ENCODE peak calls at places on chromosomes 7 and 10, in five cellular contexts. L is choroid plexus epithelial cell; E is Peyer's patch; O is HFF-Myc; C is CD8-positive, alpha-beta T cell. A is an unnamed sample.

GRCh38 chr10:119658274-119658673 is 7.1 kb downstream of the BAG3 start:
- DNase-seq in L (peak; percentile 95), E (peak; percentile 19), O (no peak), C (no peak), A (peak; percentile 63)

GRCh38 chr10:131043039-131043691 is 268.4 kb downstream of the TCERG1L start:
- DNase-seq in L (no peak), E (no peak), O (no peak), C (no peak), A (no peak)

GRCh38 chr7:114130860-114131259 is 212.1 kb upstream of the PPP1R3A start:
- DNase-seq in L (peak; percentile 16), E (no peak), O (no peak), C (no peak), A (no peak)

GRCh38 chr7:101099969-101100781 is 14.9 kb downstream of the TRIM56 start:
- DNase-seq in L (peak; percentile 99), E (peak; percentile 47), O (peak; percentile 96), C (peak; percentile 40), A (peak; percentile 96)

GRCh38 chr7:116218051-116218645 is 7.8 kb downstream of the TES start:
- DNase-seq in L (peak; percentile 96), E (no peak), O (peak; percentile 79), C (no peak), A (peak; percentile 86)

GRCh38 chr7:22361795-22362194 is 4.8 kb upstream of the RAPGEF5 start:
- DNase-seq in L (peak; percentile 23), E (no peak), O (no peak), C (no peak), A (no peak)

GRCh38 chr7:100396421-100396982 is 23.2 kb downstream of the PILRA start:
- DNase-seq in L (peak; percentile 8), E (peak; percentile 52), O (no peak), C (peak; percentile 29), A (no peak)

GRCh38 chr10:47344996-47345870 is 2.9 kb upstream of the RBP3 start:
- DNase-seq in L (no peak), E (no peak), O (no peak), C (no peak), A (no peak)

GRCh38 chr10:74078037-74078436 is 72.6 kb downstream of the AP3M1 start:
- DNase-seq in L (peak; percentile 48), E (no peak), O (no peak), C (peak; percentile 34), A (no peak)

DNA sequence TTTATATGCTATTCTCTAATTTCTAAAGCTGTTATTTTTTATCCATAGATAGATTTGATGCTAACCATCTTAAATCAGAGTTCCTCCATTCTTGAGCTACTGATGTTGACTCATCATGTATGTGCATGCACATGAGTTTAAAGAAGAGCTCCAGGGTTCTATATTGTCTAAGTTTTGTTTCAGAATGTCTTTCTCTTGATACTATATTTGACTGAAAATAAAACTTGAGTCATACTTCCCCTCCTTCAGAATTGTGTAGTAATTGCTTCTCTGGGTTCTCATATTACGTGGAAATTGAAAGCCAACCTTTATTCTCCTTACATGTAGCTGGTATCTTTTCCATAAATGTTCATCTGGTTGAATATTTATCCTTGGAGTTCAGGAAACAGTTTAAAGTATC is 89.4 kb downstream of the LRRTM3 start:
- DNase-seq in L (peak; percentile 1), E (no peak), O (no peak), C (no peak), A (no peak)
- H3K4me3 ChIP-seq in L (no peak overlapping the region), E (no peak overlapping the region), O (no peak overlapping the region), C (no peak overlapping the region), A (no peak overlapping the region)

DNA sequence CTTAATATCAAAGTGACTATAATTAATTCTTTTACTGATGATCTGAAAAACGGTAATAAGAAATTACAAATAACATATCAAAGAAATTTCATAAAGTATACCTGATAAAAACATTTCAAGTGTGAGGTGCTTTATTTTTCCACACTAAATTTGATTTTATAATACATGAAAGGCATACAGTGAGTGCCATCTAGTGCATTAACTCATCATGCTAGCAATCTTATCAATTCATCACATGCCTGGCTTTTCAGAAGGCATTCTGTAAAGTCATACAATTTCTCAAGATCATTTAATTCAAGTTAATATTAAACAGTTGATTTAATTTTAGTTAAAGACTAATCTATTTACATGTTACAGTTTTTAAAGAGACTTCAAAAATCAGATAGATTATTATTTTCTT is 1020.9 kb downstream of the GATA3 start:
- DNase-seq in L (peak; percentile 2), E (no peak), O (no peak), C (no peak), A (no peak)
- TF ChIP-seq CTCF in L (no peak), E (no peak), O (no peak), C (no peak), A (no peak)

DNA sequence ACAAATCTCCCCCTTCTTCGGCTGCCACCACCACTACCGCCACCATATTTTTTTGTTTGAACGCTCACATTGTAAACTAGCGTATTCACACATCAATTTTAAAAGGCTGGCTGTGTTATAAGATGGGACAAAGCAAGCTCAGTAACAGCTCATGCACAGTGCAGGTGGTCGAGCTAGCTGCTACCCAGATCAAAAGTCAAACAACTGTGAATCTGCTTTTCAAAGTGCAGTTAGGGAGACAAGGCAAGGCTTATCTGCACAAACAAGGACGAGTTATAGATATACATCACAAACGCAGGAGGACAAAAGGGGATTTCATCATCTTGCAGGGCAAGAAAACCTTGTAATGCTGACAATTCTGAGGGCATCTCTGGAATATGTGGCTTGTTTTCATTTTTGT is 231.6 kb downstream of the VTI1A start:
- DNase-seq in L (no peak), E (no peak), O (no peak), C (no peak), A (no peak)
- H3K4me3 ChIP-seq in L (no peak overlapping the region), E (no peak overlapping the region), O (no peak overlapping the region), C (no peak overlapping the region), A (no peak overlapping the region)

DNA sequence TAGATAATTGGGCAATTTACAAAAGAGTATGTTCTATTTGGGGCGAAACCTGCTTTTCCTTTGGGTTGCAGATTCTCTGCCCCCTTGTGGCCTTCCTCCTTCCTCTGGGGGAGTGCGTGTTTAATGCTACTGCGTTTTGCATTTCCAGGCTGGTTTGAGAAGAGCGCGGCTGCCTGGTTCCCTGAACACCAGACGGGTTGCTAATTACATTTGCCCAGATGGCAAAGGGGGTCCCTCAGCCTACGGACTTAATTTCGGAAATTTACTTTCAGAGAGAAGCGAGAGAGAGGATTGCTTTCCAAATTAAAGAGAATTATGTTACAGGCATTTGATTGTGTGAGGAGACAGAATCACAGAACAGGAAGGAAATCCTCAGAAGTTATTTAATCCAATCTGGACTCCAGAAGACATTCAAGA is 91.9 kb upstream of the JAZF1 start:
- DNase-seq in L (peak; percentile 79), E (peak; percentile 48), O (peak; percentile 5), C (peak; percentile 38), A (peak; percentile 18)
- TF ChIP-seq CTCF in L (peak; percentile 91), E (peak; percentile 36), O (peak; percentile 79), C (peak; percentile 45), A (peak; percentile 85)

GRCh38 chr10:124971276-124971675 is 29.4 kb downstream of the ZRANB1 start:
- DNase-seq in L (no peak), E (no peak), O (no peak), C (no peak), A (no peak)
- H3K4me3 ChIP-seq in L (no peak overlapping the region), E (no peak overlapping the region), O (no peak overlapping the region), C (no peak overlapping the region), A (no peak overlapping the region)

DNA sequence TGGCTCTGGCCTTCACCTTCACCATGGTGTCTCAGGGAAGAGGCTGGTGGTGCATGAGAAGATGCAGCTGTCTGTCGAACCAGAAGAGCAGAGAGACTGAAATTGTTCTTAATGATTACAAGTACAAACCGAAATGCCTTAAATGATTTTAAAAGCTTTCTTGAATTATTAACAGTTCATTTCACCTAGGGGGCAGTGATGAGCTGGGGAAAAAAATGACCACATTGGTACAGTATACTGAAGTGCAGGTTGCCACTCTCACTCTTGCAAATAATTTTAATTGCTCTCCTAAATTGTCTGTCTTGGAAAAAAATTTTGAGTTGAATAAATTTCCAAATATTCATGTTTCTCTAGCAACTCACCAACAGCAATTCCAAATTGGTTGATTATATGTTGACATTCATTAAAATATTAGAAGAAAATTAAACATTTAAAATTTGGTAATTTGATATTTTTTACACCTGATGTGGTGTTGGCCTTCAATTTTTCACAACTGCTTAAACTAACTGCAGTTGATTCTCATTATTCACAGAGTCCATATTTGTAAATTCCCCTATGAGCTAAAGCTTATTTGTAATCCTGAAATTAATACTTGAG is 692.6 kb downstream of the ZWINT start:
- DNase-seq in L (no peak), E (no peak), O (no peak), C (no peak), A (no peak)
- TF ChIP-seq CTCF in L (no peak), E (no peak), O (peak; percentile 13), C (no peak), A (no peak)

GRCh38 chr7:97022451-97023306 is 2.0 kb downstream of the DLX5 start:
- DNase-seq in L (no peak), E (no peak), O (no peak), C (no peak), A (no peak)

GRCh38 chr7:97025983-97026704 is 1.5 kb upstream of the DLX5 start:
- DNase-seq in L (peak; percentile 5), E (no peak), O (no peak), C (no peak), A (no peak)

GRCh38 chr7:97025130-97025499 is 484 bp upstream of the DLX5 start:
- DNase-seq in L (no peak), E (no peak), O (no peak), C (no peak), A (no peak)

GRCh38 chr7:97026705-97027426 is 2.2 kb upstream of the DLX5 start:
- DNase-seq in L (no peak), E (no peak), O (no peak), C (no peak), A (no peak)

DNA sequence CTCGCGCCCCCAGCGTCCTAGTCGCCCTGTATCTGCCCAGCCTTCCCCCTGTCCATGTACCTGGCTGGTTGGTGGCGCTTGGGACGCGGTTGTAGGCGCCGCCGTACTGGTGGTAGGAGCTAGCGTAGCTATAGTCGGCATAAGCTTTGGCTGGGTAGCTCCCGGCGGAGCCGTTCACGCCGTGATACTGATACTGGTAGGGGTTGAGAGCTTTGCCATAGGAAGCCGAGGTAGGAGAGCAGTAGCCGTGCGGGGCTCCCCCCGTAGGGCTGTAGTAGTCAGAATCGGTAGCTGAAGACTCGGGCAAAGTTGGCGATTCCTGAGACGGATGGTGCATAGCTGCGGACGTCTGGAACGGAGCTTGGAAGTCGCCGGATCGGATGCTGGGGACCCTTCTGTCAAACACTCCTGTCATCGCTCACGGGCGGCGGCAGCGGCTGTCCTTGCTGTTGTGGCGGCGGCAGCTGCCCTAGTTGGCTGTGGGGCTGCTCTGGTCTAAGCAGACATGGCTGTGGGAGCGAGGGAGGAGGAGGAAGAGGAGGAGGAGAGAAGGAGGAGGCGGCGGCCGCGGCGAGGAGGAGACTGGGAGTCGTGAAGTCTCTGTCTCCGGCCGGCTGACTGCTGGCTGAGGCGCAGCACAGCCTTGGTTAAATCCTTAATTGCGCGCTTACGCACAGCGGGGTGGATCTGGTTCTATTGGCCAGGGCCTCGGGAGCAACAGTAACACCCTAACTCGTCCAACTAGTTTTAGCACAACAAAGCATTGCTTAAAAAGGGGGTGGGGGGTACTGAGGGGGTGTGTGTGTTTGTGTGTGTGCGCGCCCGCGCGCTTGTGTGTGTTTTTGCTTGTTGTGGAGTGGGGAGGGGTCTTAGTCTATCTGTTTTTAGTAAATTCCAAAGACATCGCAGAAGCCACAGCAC is at the start of gene DLX5:
- DNase-seq in L (no peak), E (no peak), O (no peak), C (no peak), A (no peak)
- H3K4me3 ChIP-seq in L (no peak within 1 kb of the TSS), E (peak within 1 kb of the TSS; percentile 31), O (no peak within 1 kb of the TSS), C (no peak within 1 kb of the TSS), A (peak within 1 kb of the TSS; percentile 59)

A was measured in AG09309.